ENCODE peak calls at places on chromosomes 12 and 14, in four cellular contexts. J is astrocyte; P is stimulated activated CD4-positive, alpha-beta T cell treated with anti-CD3 and anti-CD28 coated beads, Interleukin-15, amount 100 ng/mL, for 1 hour; R is CD4-positive, alpha-beta T cell. Q is an unnamed sample.

GRCh38 chr14:97179573-97179972 is 382.4 kb downstream of the VRK1 start:
- DNase-seq in J (no peak), P (no peak), R (no peak), Q (no peak)

GRCh38 chr12:101038289-101038871 is 171.7 kb downstream of the SLC5A8 start:
- DNase-seq in J (no peak), P (no peak), R (no peak), Q (no peak)

GRCh38 chr14:89283327-89284060 is 133.5 kb downstream of the FOXN3 start:
- DNase-seq in J (no peak), P (no peak), R (no peak), Q (no peak)

GRCh38 chr12:30296486-30296885 is 399.2 kb downstream of the IPO8 start:
- DNase-seq in J (no peak), P (no peak), R (no peak), Q (no peak)

GRCh38 chr14:34453226-34453625 is 8.8 kb downstream of the SPTSSA start:
- DNase-seq in J (no peak), P (no peak), R (no peak), Q (no peak)

GRCh38 chr14:60657609-60657983 is 8.3 kb upstream of the SIX1 start:
- DNase-seq in J (no peak), P (no peak), R (no peak), Q (no peak)

GRCh38 chr12:12224240-12224940 is 42.5 kb downstream of the LRP6 start:
- DNase-seq in J (peak; percentile 81), P (no peak), R (no peak), Q (no peak)

GRCh38 chr14:54446201-54446693 is 5.1 kb upstream of the CNIH1 start:
- DNase-seq in J (peak; percentile 31), P (no peak), R (no peak), Q (no peak)

GRCh38 chr12:62469704-62470103 is 3.1 kb downstream of the MON2 start:
- DNase-seq in J (no peak), P (no peak), R (no peak), Q (no peak)

GRCh38 chr14:89473979-89474378 is 56.9 kb upstream of the FOXN3 start:
- DNase-seq in J (peak; percentile 61), P (no peak), R (no peak), Q (no peak)

Q was measured in central memory CD8-positive, alpha-beta T cell.